ENCODE peak calls at places on chromosome 1, in five cellular contexts. One of them, this sample, is unnamed.
A peak's percentile ranks its signal among the peaks of the same experiment; 100 is the strongest.

GRCh38 chr1:179883739-179884138 is 1.7 kb downstream of the TOR1AIP1 start:
- DNase-seq in astrocyte of the spinal cord: peak; percentile 30
- DNase-seq in SW480: peak; percentile 61
- DNase-seq in pons: no peak
- DNase-seq in H9: peak; percentile 57
- DNase-seq in this sample: no peak

GRCh38 chr1:203477748-203478147 is 2.1 kb downstream of the PRELP start:
- DNase-seq in H9: no peak
- DNase-seq in astrocyte of the spinal cord: no peak
- DNase-seq in pons: no peak
- DNase-seq in SW480: no peak
- DNase-seq in this sample: no peak

GRCh38 chr1:118388341-118388740 is 203.3 kb upstream of the SPAG17 start:
- DNase-seq in pons: no peak
- DNase-seq in astrocyte of the spinal cord: no peak
- DNase-seq in SW480: no peak
- DNase-seq in H9: no peak
- DNase-seq in this sample: no peak

GRCh38 chr1:117586747-117587478 is 18.9 kb upstream of the TENT5C start:
- DNase-seq in SW480: no peak
- DNase-seq in astrocyte of the spinal cord: no peak
- DNase-seq in pons: no peak
- DNase-seq in H9: no peak
- DNase-seq in this sample: no peak

GRCh38 chr1:86706018-86706417 is 1.6 kb downstream of the SH3GLB1 start:
- DNase-seq in astrocyte of the spinal cord: no peak
- DNase-seq in H9: no peak
- DNase-seq in pons: no peak
- DNase-seq in SW480: no peak
- DNase-seq in this sample: no peak

GRCh38 chr1:206032356-206033140 is 8.9 kb upstream of the CTSE start:
- DNase-seq in H9: no peak
- DNase-seq in SW480: no peak
- DNase-seq in astrocyte of the spinal cord: no peak
- DNase-seq in pons: peak; percentile 63
- DNase-seq in this sample: no peak

GRCh38 chr1:13706058-13706457 is 6.1 kb downstream of the PRDM2 start:
- DNase-seq in astrocyte of the spinal cord: no peak
- DNase-seq in SW480: no peak
- DNase-seq in pons: no peak
- DNase-seq in H9: no peak
- DNase-seq in this sample: no peak

GRCh38 chr1:34132161-34132420 is 32.9 kb downstream of the CSMD2 start:
- DNase-seq in pons: no peak
- DNase-seq in astrocyte of the spinal cord: no peak
- DNase-seq in H9: no peak
- DNase-seq in SW480: no peak
- DNase-seq in this sample: no peak

GRCh38 chr1:67204298-67204697 is 38.0 kb downstream of the IL23R start:
- DNase-seq in pons: no peak
- DNase-seq in SW480: no peak
- DNase-seq in H9: no peak
- DNase-seq in astrocyte of the spinal cord: no peak
- DNase-seq in this sample: no peak

GRCh38 chr1:6033986-6034749 is 11.5 kb upstream of the KCNAB2 start:
- DNase-seq in astrocyte of the spinal cord: no peak
- DNase-seq in pons: peak; percentile 20
- DNase-seq in SW480: no peak
- DNase-seq in H9: peak; percentile 87
- DNase-seq in this sample: no peak

GRCh38 chr1:5915587-5916571 is 76.3 kb downstream of the NPHP4 start:
- DNase-seq in SW480: peak; percentile 69
- DNase-seq in pons: peak; percentile 76
- DNase-seq in astrocyte of the spinal cord: peak; percentile 72
- DNase-seq in H9: peak; percentile 20
- DNase-seq in this sample: peak; percentile 37

GRCh38 chr1:114037952-114038867 is 58.9 kb downstream of the OLFML3 start:
- DNase-seq in astrocyte of the spinal cord: no peak
- DNase-seq in SW480: no peak
- DNase-seq in pons: no peak
- DNase-seq in H9: peak; percentile 47
- DNase-seq in this sample: no peak

This sample was measured in AG04450.